ENCODE peak calls at places on chromosomes 13 and 19, in four cellular contexts. One of them, this sample, is unnamed.

GRCh38 chr19:18834644-18834984 is 2.9 kb downstream of the UPF1 start:
- DNase-seq in NCI-H1436 treated with DMSO at 0.1 percent for 48 hours: no peak
- DNase-seq in NCI-H146: no peak
- DNase-seq in CD8-positive, alpha-beta T cell: no peak
- DNase-seq in this sample: no peak

GRCh38 chr19:3807574-3808354 is 21.6 kb upstream of the MATK start:
- DNase-seq in NCI-H1436 treated with DMSO at 0.1 percent for 48 hours: no peak
- DNase-seq in CD8-positive, alpha-beta T cell: no peak
- DNase-seq in NCI-H146: no peak
- DNase-seq in this sample: no peak

GRCh38 chr19:13152854-13153626 is 2.8 kb downstream of the IER2 start:
- DNase-seq in NCI-H1436 treated with DMSO at 0.1 percent for 48 hours: peak; percentile 69
- DNase-seq in NCI-H146: peak; percentile 99
- DNase-seq in CD8-positive, alpha-beta T cell: peak; percentile 99
- DNase-seq in this sample: peak; percentile 95

GRCh38 chr19:6108721-6109633 is 1.3 kb downstream of the RFX2 start:
- DNase-seq in CD8-positive, alpha-beta T cell: peak; percentile 72
- DNase-seq in NCI-H1436 treated with DMSO at 0.1 percent for 48 hours: no peak
- DNase-seq in NCI-H146: peak; percentile 19
- DNase-seq in this sample: peak; percentile 59

GRCh38 chr13:103523853-103524252 is 457.6 kb upstream of the SLC10A2 start:
- DNase-seq in CD8-positive, alpha-beta T cell: no peak
- DNase-seq in NCI-H146: no peak
- DNase-seq in NCI-H1436 treated with DMSO at 0.1 percent for 48 hours: no peak
- DNase-seq in this sample: no peak

GRCh38 chr19:12064266-12065099 is at the start of gene ZNF844:
- DNase-seq in NCI-H1436 treated with DMSO at 0.1 percent for 48 hours: no peak
- DNase-seq in CD8-positive, alpha-beta T cell: peak; percentile 59
- DNase-seq in NCI-H146: peak; percentile 96
- DNase-seq in this sample: peak; percentile 98

GRCh38 chr13:113533441-113533840 is 42.9 kb upstream of the DCUN1D2 start:
- DNase-seq in NCI-H146: no peak
- DNase-seq in CD8-positive, alpha-beta T cell: no peak
- DNase-seq in NCI-H1436 treated with DMSO at 0.1 percent for 48 hours: no peak
- DNase-seq in this sample: no peak

GRCh38 chr13:95713651-95714050 is 36.7 kb downstream of the DNAJC3 start:
- DNase-seq in CD8-positive, alpha-beta T cell: no peak
- DNase-seq in NCI-H146: no peak
- DNase-seq in NCI-H1436 treated with DMSO at 0.1 percent for 48 hours: no peak
- DNase-seq in this sample: no peak

GRCh38 chr19:14410054-14410774 is 8.9 kb downstream of the DDX39A start:
- DNase-seq in NCI-H1436 treated with DMSO at 0.1 percent for 48 hours: no peak
- DNase-seq in NCI-H146: no peak
- DNase-seq in CD8-positive, alpha-beta T cell: peak; percentile 52
- DNase-seq in this sample: no peak

GRCh38 chr19:54266133-54266532 is 9.1 kb upstream of the LILRB5 start:
- DNase-seq in NCI-H1436 treated with DMSO at 0.1 percent for 48 hours: no peak
- DNase-seq in NCI-H146: peak; percentile 46
- DNase-seq in CD8-positive, alpha-beta T cell: peak; percentile 66
- DNase-seq in this sample: peak; percentile 50

GRCh38 chr13:27005556-27005955 is 166.1 kb downstream of the USP12 start:
- DNase-seq in NCI-H146: no peak
- DNase-seq in CD8-positive, alpha-beta T cell: no peak
- DNase-seq in NCI-H1436 treated with DMSO at 0.1 percent for 48 hours: no peak
- DNase-seq in this sample: peak; percentile 78

GRCh38 chr13:39892731-39893293 is 237.3 kb downstream of the COG6 start:
- DNase-seq in CD8-positive, alpha-beta T cell: peak; percentile 6
- DNase-seq in NCI-H1436 treated with DMSO at 0.1 percent for 48 hours: no peak
- DNase-seq in NCI-H146: no peak
- DNase-seq in this sample: no peak

GRCh38 chr13:75161804-75162203 is 320.2 kb downstream of the TBC1D4 start:
- DNase-seq in CD8-positive, alpha-beta T cell: no peak
- DNase-seq in NCI-H1436 treated with DMSO at 0.1 percent for 48 hours: no peak
- DNase-seq in NCI-H146: no peak
- DNase-seq in this sample: no peak

GRCh38 chr19:52741951-52742485 is 7.2 kb upstream of the ZNF611 start:
- DNase-seq in NCI-H146: no peak
- DNase-seq in NCI-H1436 treated with DMSO at 0.1 percent for 48 hours: no peak
- DNase-seq in CD8-positive, alpha-beta T cell: no peak
- DNase-seq in this sample: no peak

GRCh38 chr19:40191836-40192646 is 815 bp downstream of the MAP3K10 start:
- DNase-seq in NCI-H1436 treated with DMSO at 0.1 percent for 48 hours: no peak
- DNase-seq in NCI-H146: peak; percentile 62
- DNase-seq in CD8-positive, alpha-beta T cell: peak; percentile 10
- DNase-seq in this sample: no peak

GRCh38 chr13:48580185-48580803 is 47.4 kb upstream of the RCBTB2 start:
- DNase-seq in NCI-H1436 treated with DMSO at 0.1 percent for 48 hours: no peak
- DNase-seq in CD8-positive, alpha-beta T cell: peak; percentile 81
- DNase-seq in NCI-H146: peak; percentile 53
- DNase-seq in this sample: peak; percentile 86

GRCh38 chr19:35822579-35822978 is 9.9 kb upstream of the PRODH2 start:
- DNase-seq in CD8-positive, alpha-beta T cell: no peak
- DNase-seq in NCI-H146: peak; percentile 18
- DNase-seq in NCI-H1436 treated with DMSO at 0.1 percent for 48 hours: no peak
- DNase-seq in this sample: no peak

GRCh38 chr19:40802300-40803169 is 3.5 kb downstream of the EGLN2 start:
- DNase-seq in NCI-H1436 treated with DMSO at 0.1 percent for 48 hours: no peak
- DNase-seq in NCI-H146: no peak
- DNase-seq in CD8-positive, alpha-beta T cell: no peak
- DNase-seq in this sample: no peak

GRCh38 chr13:100808330-100808729 is 133.7 kb upstream of the TMTC4 start:
- DNase-seq in NCI-H1436 treated with DMSO at 0.1 percent for 48 hours: no peak
- DNase-seq in NCI-H146: peak; percentile 29
- DNase-seq in CD8-positive, alpha-beta T cell: no peak
- DNase-seq in this sample: no peak

GRCh38 chr13:91652389-91652788 is 254.0 kb downstream of the GPC5 start:
- DNase-seq in NCI-H146: no peak
- DNase-seq in CD8-positive, alpha-beta T cell: no peak
- DNase-seq in NCI-H1436 treated with DMSO at 0.1 percent for 48 hours: no peak
- DNase-seq in this sample: no peak

GRCh38 chr19:48025480-48025879 is 18.4 kb downstream of the CABP5 start:
- DNase-seq in CD8-positive, alpha-beta T cell: no peak
- DNase-seq in NCI-H1436 treated with DMSO at 0.1 percent for 48 hours: no peak
- DNase-seq in NCI-H146: no peak
- DNase-seq in this sample: no peak

GRCh38 chr19:13978306-13978705 is 26.0 kb downstream of the DCAF15 start:
- DNase-seq in NCI-H1436 treated with DMSO at 0.1 percent for 48 hours: no peak
- DNase-seq in CD8-positive, alpha-beta T cell: peak; percentile 42
- DNase-seq in NCI-H146: peak; percentile 95
- DNase-seq in this sample: peak; percentile 96

GRCh38 chr13:22311734-22312404 is 641.0 kb downstream of the FGF9 start:
- DNase-seq in NCI-H1436 treated with DMSO at 0.1 percent for 48 hours: no peak
- DNase-seq in CD8-positive, alpha-beta T cell: no peak
- DNase-seq in NCI-H146: no peak
- DNase-seq in this sample: peak; percentile 36

GRCh38 chr13:26735677-26736076 is 24.9 kb downstream of the GPR12 start:
- DNase-seq in NCI-H146: no peak
- DNase-seq in NCI-H1436 treated with DMSO at 0.1 percent for 48 hours: no peak
- DNase-seq in CD8-positive, alpha-beta T cell: no peak
- DNase-seq in this sample: no peak

GRCh38 chr13:97528518-97528917 is 94.5 kb downstream of the RAP2A start:
- DNase-seq in NCI-H146: no peak
- DNase-seq in CD8-positive, alpha-beta T cell: no peak
- DNase-seq in NCI-H1436 treated with DMSO at 0.1 percent for 48 hours: no peak
- DNase-seq in this sample: no peak

GRCh38 chr19:5214902-5215301 is 125.7 kb downstream of the PTPRS start:
- DNase-seq in CD8-positive, alpha-beta T cell: no peak
- DNase-seq in NCI-H146: no peak
- DNase-seq in NCI-H1436 treated with DMSO at 0.1 percent for 48 hours: no peak
- DNase-seq in this sample: no peak

GRCh38 chr13:76884571-76885202 is 1.5 kb downstream of the KCTD12 start:
- DNase-seq in NCI-H1436 treated with DMSO at 0.1 percent for 48 hours: no peak
- DNase-seq in NCI-H146: no peak
- DNase-seq in CD8-positive, alpha-beta T cell: no peak
- DNase-seq in this sample: no peak

GRCh38 chr13:111153977-111154332 is 38.8 kb downstream of the ARHGEF7 start:
- DNase-seq in NCI-H1436 treated with DMSO at 0.1 percent for 48 hours: no peak
- DNase-seq in CD8-positive, alpha-beta T cell: peak; percentile 60
- DNase-seq in NCI-H146: peak; percentile 75
- DNase-seq in this sample: peak; percentile 36

GRCh38 chr13:27658569-27658968 is 36.9 kb downstream of the POLR1D start:
- DNase-seq in NCI-H146: no peak
- DNase-seq in NCI-H1436 treated with DMSO at 0.1 percent for 48 hours: no peak
- DNase-seq in CD8-positive, alpha-beta T cell: no peak
- DNase-seq in this sample: no peak

GRCh38 chr13:75302031-75302430 is 179.9 kb downstream of the TBC1D4 start:
- DNase-seq in NCI-H146: no peak
- DNase-seq in NCI-H1436 treated with DMSO at 0.1 percent for 48 hours: no peak
- DNase-seq in CD8-positive, alpha-beta T cell: no peak
- DNase-seq in this sample: no peak

GRCh38 chr13:33261426-33262068 is 24.0 kb downstream of the STARD13 start:
- DNase-seq in NCI-H1436 treated with DMSO at 0.1 percent for 48 hours: no peak
- DNase-seq in CD8-positive, alpha-beta T cell: no peak
- DNase-seq in NCI-H146: no peak
- DNase-seq in this sample: no peak

GRCh38 chr19:38839816-38840582 is 8.4 kb upstream of the ECH1 start:
- DNase-seq in CD8-positive, alpha-beta T cell: no peak
- DNase-seq in NCI-H1436 treated with DMSO at 0.1 percent for 48 hours: no peak
- DNase-seq in NCI-H146: no peak
- DNase-seq in this sample: no peak